ENCODE peak calls at places on chromosomes 6 and 20, in nine cellular contexts. W is GM06990; M is SJSA1; F is HAP-1; O is AG04450; Q is BJ; I is CD8-positive, alpha-beta memory T cell; X is MM.1S; Y is naive thymus-derived CD4-positive, alpha-beta T cell. P is an unnamed sample.

GRCh38 chr6:157490870-157491269 is 109.9 kb downstream of the ZDHHC14 start:
- DNase-seq in X (no peak), F (no peak), O (no peak), I (no peak), W (no peak), Y (no peak), Q (no peak), M (no peak), P (no peak)

GRCh38 chr20:4812641-4813075 is 90.9 kb downstream of the PRND start:
- DNase-seq in M (no peak), O (no peak), X (no peak), I (no peak), Y (no peak), Q (no peak), W (no peak), F (no peak), P (peak; percentile 10)

GRCh38 chr6:15400572-15401004 is 154.7 kb downstream of the JARID2 start:
- DNase-seq in O (no peak), X (no peak), F (peak; percentile 71), I (no peak), W (no peak), M (no peak), Y (peak; percentile 56), Q (no peak), P (no peak)

GRCh38 chr20:664151-664550 is 11.2 kb upstream of the SRXN1 start:
- DNase-seq in Q (no peak), Y (no peak), I (no peak), O (no peak), X (no peak), W (no peak), F (no peak), M (no peak), P (no peak)

GRCh38 chr6:101396552-101397173 is 3.2 kb downstream of the GRIK2 start:
- DNase-seq in X (peak; percentile 77), W (no peak), Y (peak; percentile 13), O (no peak), M (peak; percentile 31), I (no peak), F (peak; percentile 61), Q (no peak), P (peak; percentile 75)

GRCh38 chr6:102126488-102126887 is 733.0 kb downstream of the GRIK2 start:
- DNase-seq in W (no peak), O (no peak), I (no peak), Q (no peak), F (no peak), X (no peak), Y (no peak), M (no peak), P (no peak)

GRCh38 chr20:64173116-64173515 is 8.9 kb downstream of the MYT1 start:
- DNase-seq in Y (no peak), X (no peak), O (no peak), M (no peak), Q (no peak), I (no peak), W (no peak), F (no peak), P (no peak)

GRCh38 chr20:57389695-57390603 is 1.2 kb upstream of the RBM38 start:
- DNase-seq in O (no peak), I (peak; percentile 77), F (no peak), X (no peak), M (no peak), Q (no peak), W (peak; percentile 80), Y (peak; percentile 37), P (no peak)

GRCh38 chr6:75934643-75935472 is 137.6 kb downstream of the IMPG1 start:
- DNase-seq in Q (peak; percentile 35), X (peak; percentile 72), O (peak; percentile 55), W (peak; percentile 33), M (peak; percentile 74), Y (peak; percentile 36), F (peak; percentile 82), I (no peak), P (peak; percentile 26)

GRCh38 chr6:53054532-53054931 is 10.7 kb upstream of the FBXO9 start:
- DNase-seq in Y (no peak), W (no peak), Q (no peak), I (no peak), M (no peak), F (no peak), X (no peak), O (no peak), P (no peak)

GRCh38 chr6:113018351-113019151 is 671.4 kb downstream of the RFPL4B start:
- DNase-seq in I (no peak), W (no peak), O (no peak), Q (peak; percentile 80), Y (no peak), M (peak; percentile 31), X (no peak), F (no peak), P (no peak)

GRCh38 chr6:90462102-90462501 is 124.8 kb downstream of the MAP3K7 start:
- DNase-seq in O (no peak), X (no peak), Y (no peak), F (no peak), Q (no peak), I (no peak), W (no peak), M (no peak), P (no peak)

GRCh38 chr20:625360-625932 is 15.3 kb upstream of the TCF15 start:
- DNase-seq in O (no peak), I (no peak), W (no peak), Q (no peak), M (no peak), Y (no peak), X (no peak), F (no peak), P (no peak)

GRCh38 chr6:140708386-140708785 is 1333.9 kb upstream of the CITED2 start:
- DNase-seq in W (no peak), I (no peak), M (no peak), F (no peak), O (no peak), X (no peak), Q (no peak), Y (no peak), P (no peak)

GRCh38 chr20:17665756-17666155 is 16.3 kb downstream of the RRBP1 start:
- DNase-seq in F (no peak), W (no peak), M (no peak), I (no peak), O (no peak), Q (no peak), X (no peak), Y (no peak), P (no peak)

GRCh38 chr6:111710911-111711310 is 105.2 kb upstream of the TRAF3IP2 start:
- DNase-seq in I (no peak), X (no peak), M (no peak), Q (no peak), W (no peak), Y (no peak), F (no peak), O (no peak), P (no peak)

GRCh38 chr20:32930181-32930580 is 71.5 kb downstream of the EFCAB8 start:
- DNase-seq in I (no peak), Y (no peak), F (no peak), M (no peak), X (no peak), O (no peak), W (no peak), Q (no peak), P (no peak)

GRCh38 chr20:47610247-47610944 is 108.7 kb downstream of the NCOA3 start:
- DNase-seq in Q (peak; percentile 46), M (peak; percentile 44), W (peak; percentile 46), X (peak; percentile 32), Y (peak; percentile 15), O (peak; percentile 34), F (no peak), I (peak; percentile 83), P (no peak)

GRCh38 chr20:53738945-53739798 is 145.5 kb upstream of the ZNF217 start:
- DNase-seq in I (no peak), M (peak; percentile 39), W (no peak), F (peak; percentile 32), Q (no peak), Y (no peak), X (peak; percentile 57), O (no peak), P (no peak)

GRCh38 chr20:48621256-48622078 is 206.3 kb downstream of the PREX1 start:
- DNase-seq in M (no peak), O (no peak), I (peak; percentile 43), X (no peak), Y (no peak), F (no peak), Q (no peak), W (no peak), P (no peak)

GRCh38 chr6:68876792-68877493 is 241.9 kb downstream of the ADGRB3 start:
- DNase-seq in M (no peak), O (no peak), F (peak; percentile 59), Q (no peak), I (no peak), W (peak; percentile 3), X (peak; percentile 22), Y (no peak), P (no peak)
- H3K27me3 ChIP-seq in M (no peaks in the 10 kb centered on the region), O (no peaks in the 10 kb centered on the region), F (no peaks in the 10 kb centered on the region), Q (no peaks in the 10 kb centered on the region), I (no peaks in the 10 kb centered on the region), W (no peaks in the 10 kb centered on the region), X (no peaks in the 10 kb centered on the region), Y (no peaks in the 10 kb centered on the region), P (no peaks in the 10 kb centered on the region)

GRCh38 chr6:43497694-43498093 is 12.5 kb downstream of the LRRC73 start:
- DNase-seq in M (no peak), X (no peak), W (no peak), Y (no peak), Q (no peak), F (no peak), I (no peak), O (no peak), P (no peak)
- H3K27me3 ChIP-seq in M (no peaks in the 10 kb centered on the region), X (no peaks in the 10 kb centered on the region), W (no peaks in the 10 kb centered on the region), Y (no peaks in the 10 kb centered on the region), Q (no peaks in the 10 kb centered on the region), F (no peaks in the 10 kb centered on the region), I (no peaks in the 10 kb centered on the region), O (no peaks in the 10 kb centered on the region), P (no peaks in the 10 kb centered on the region)

DNA sequence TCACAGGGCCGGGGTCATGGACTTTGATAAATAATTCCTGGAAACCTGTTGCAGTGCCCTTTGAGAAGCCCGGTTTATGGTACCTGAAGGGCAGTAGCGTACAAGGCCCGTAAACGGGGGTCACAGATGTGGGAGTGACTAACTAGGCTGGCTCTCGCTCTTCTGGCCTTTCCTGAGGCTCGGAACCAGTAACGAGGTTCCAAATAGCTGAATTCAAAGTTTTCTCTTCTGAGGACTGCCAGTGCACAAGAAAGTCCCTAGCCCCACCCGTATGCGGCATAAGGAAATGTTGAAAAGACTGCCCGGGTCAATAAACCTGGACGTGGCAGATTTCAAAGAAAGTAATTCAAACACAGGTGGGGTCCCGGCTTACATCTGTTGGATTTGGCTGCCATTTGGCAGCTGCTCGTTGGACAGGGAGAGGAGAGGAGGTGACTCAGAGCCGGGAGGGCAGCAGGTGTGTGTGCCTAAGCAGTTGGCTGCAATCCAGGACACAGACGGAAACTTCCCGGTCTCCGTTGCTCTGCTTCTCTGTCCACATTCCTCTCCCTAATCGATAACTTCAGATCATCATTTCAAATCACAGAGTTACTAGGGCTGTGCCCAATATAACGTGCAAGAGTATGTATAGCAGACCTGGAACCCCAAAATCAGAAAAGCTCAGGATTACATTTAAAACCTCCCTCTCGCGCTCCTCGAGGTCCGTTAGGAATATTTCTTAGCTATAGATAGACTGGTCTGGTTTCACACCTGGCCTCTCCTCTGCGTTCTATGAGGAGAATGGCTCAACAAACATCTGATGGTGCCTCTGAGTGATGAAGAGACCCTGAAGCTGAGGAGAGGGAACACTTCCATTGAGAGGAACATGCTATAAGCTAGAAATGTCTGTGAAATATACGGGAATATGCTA is 804 bp upstream of the GMDS start:
- DNase-seq in M (no peak), W (peak; percentile 31), O (peak; percentile 11), I (peak; percentile 65), Q (no peak), F (peak; percentile 8), Y (peak; percentile 28), X (peak; percentile 38), P (peak; percentile 52)
- H3K27me3 ChIP-seq in M (no peaks in the 10 kb centered on the region), W (no peaks in the 10 kb centered on the region), O (no peaks in the 10 kb centered on the region), I (no peaks in the 10 kb centered on the region), Q (no peaks in the 10 kb centered on the region), F (no peaks in the 10 kb centered on the region), Y (no peaks in the 10 kb centered on the region), X (no peaks in the 10 kb centered on the region), P (no peaks in the 10 kb centered on the region)

GRCh38 chr6:40324206-40324605 is 263.0 kb downstream of the LRFN2 start:
- DNase-seq in Y (no peak), Q (no peak), I (no peak), W (no peak), O (no peak), X (no peak), F (no peak), M (no peak), P (no peak)
- H3K27me3 ChIP-seq in Y (no peaks in the 10 kb centered on the region), Q (no peaks in the 10 kb centered on the region), I (peaks cover 4% of the 10 kb centered on the region), W (peaks cover 1% of the 10 kb centered on the region), O (no peaks in the 10 kb centered on the region), X (no peaks in the 10 kb centered on the region), F (no peaks in the 10 kb centered on the region), M (no peaks in the 10 kb centered on the region), P (peaks cover 2% of the 10 kb centered on the region)